ENCODE peak calls at places on chromosomes 11 and 22, in four cellular contexts. C is IMR-90, A is H9, W is H1. B is an unnamed sample.

GRCh38 chr11:119108151-119108856 is 1.2 kb downstream of the C2CD2L start:
- DNase-seq in C (peak), A (peak), W (peak), B (peak)

GRCh38 chr22:50304528-50305392 is 2.7 kb downstream of the PLXNB2 start:
- DNase-seq in C (no peak), A (no peak), W (no peak), B (no peak)

GRCh38 chr22:29840498-29840897 is 2.4 kb upstream of the ASCC2 start:
- DNase-seq in C (no peak), A (no peak), W (no peak), B (peak)

GRCh38 chr11:59184876-59185275 is 12.9 kb downstream of the DTX4 start:
- DNase-seq in C (no peak), A (no peak), W (no peak), B (no peak)

GRCh38 chr11:9601041-9601875 is 27.8 kb downstream of the WEE1 start:
- DNase-seq in C (peak), A (peak), W (peak), B (peak)

GRCh38 chr11:134711563-134711962 is 299.5 kb upstream of the B3GAT1 start:
- DNase-seq in C (no peak), A (no peak), W (no peak), B (no peak)

GRCh38 chr11:13110929-13111812 is 102.1 kb downstream of the RASSF10 start:
- DNase-seq in C (peak), A (no peak), W (no peak), B (peak)

GRCh38 chr22:36922097-36922608 is 8.7 kb downstream of the CSF2RB start:
- DNase-seq in C (no peak), A (peak), W (no peak), B (peak)

GRCh38 chr22:46061124-46061410 is 84.1 kb upstream of the WNT7B start:
- DNase-seq in C (no peak), A (no peak), W (no peak), B (no peak)

GRCh38 chr22:19811811-19812771 is 42.6 kb downstream of the GNB1L start:
- DNase-seq in C (no peak), A (no peak), W (peak), B (no peak)

GRCh38 chr11:280762-281485 is 2.7 kb downstream of the NLRP6 start:
- DNase-seq in C (no peak), A (no peak), W (peak), B (no peak)

GRCh38 chr11:32081129-32081641 is 9.7 kb upstream of the RCN1 start:
- DNase-seq in C (peak), A (no peak), W (no peak), B (no peak)

GRCh38 chr11:111631034-111631665 is 28.9 kb downstream of the SIK2 start:
- DNase-seq in C (peak), A (no peak), W (no peak), B (no peak)

GRCh38 chr11:34749666-34750659 is 129.1 kb downstream of the EHF start:
- DNase-seq in C (peak), A (no peak), W (no peak), B (no peak)

GRCh38 chr22:49925525-49926128 is 7.2 kb downstream of the CRELD2 start:
- DNase-seq in C (no peak), A (no peak), W (no peak), B (no peak)

GRCh38 chr22:41822289-41823057 is 10.4 kb upstream of the SREBF2 start:
- DNase-seq in C (peak), A (no peak), W (no peak), B (peak)

GRCh38 chr22:44628856-44629255 is 73.1 kb upstream of the PRR5 start:
- DNase-seq in C (no peak), A (no peak), W (no peak), B (no peak)

GRCh38 chr11:84089072-84090057 is 803.2 kb upstream of the CCDC90B start:
- DNase-seq in C (no peak), A (no peak), W (no peak), B (no peak)

GRCh38 chr11:47332791-47333525 is 19.5 kb downstream of the MYBPC3 start:
- DNase-seq in C (no peak), A (no peak), W (no peak), B (no peak)

GRCh38 chr11:23539556-23539955 is 679.3 kb upstream of the CCDC179 start:
- DNase-seq in C (no peak), A (no peak), W (no peak), B (no peak)

GRCh38 chr11:46075168-46075567 is 46.1 kb downstream of the PHF21A start:
- DNase-seq in C (peak), A (no peak), W (no peak), B (peak)

GRCh38 chr11:87871071-87871470 is 304.2 kb downstream of the RAB38 start:
- DNase-seq in C (no peak), A (no peak), W (no peak), B (peak)

GRCh38 chr11:61141601-61142028 is 19.6 kb downstream of the VPS37C start:
- DNase-seq in C (no peak), A (no peak), W (no peak), B (no peak)

GRCh38 chr22:37014415-37014806 is 4.8 kb downstream of the TST start:
- DNase-seq in C (no peak), A (no peak), W (no peak), B (no peak)

GRCh38 chr11:20634044-20634443 is 34.6 kb downstream of the SLC6A5 start:
- DNase-seq in C (no peak), A (peak), W (no peak), B (peak)

GRCh38 chr11:124310746-124311145 is 3.0 kb downstream of the OR8D1 start:
- DNase-seq in C (peak), A (no peak), W (no peak), B (no peak)

GRCh38 chr11:133930767-133931448 is 25.9 kb downstream of the IGSF9B start:
- DNase-seq in C (no peak), A (peak), W (peak), B (no peak)

GRCh38 chr22:44276706-44277403 is 35.9 kb downstream of the SHISAL1 start:
- DNase-seq in C (no peak), A (no peak), W (no peak), B (no peak)

GRCh38 chr11:111283945-111284481 is 14.3 kb upstream of the POU2AF3 start:
- DNase-seq in C (peak), A (peak), W (no peak), B (no peak)

GRCh38 chr11:102341844-102342318 is 5.1 kb upstream of the BIRC2 start:
- DNase-seq in C (peak), A (peak), W (peak), B (peak)

DNA sequence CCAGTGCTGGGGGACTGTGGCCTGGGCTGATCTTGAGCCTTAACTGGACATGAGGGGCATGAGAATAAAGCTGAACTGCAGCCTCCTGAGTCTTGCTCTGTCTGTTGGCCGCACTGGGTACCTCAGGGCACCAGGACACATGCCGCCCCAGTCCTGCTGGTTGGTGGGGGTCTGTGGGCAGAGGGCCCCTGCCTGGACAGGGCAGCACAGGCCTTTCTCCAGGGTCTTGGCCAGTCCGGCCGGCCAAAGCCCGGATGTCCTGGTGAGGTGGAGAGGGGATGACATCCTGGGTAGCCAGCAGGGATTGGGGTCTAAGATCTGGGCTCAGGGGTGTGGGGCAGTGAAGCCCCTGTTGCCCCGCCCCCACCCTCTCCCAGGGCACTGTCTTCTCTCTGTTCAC is 1.5 kb upstream of the RPS6KA4 start:
- DNase-seq in C (no peak), A (no peak), W (no peak), B (no peak)
- H2BK120ac ChIP-seq in C (peak), A (no peak), W (no peak), B (no peak)

GRCh38 chr11:7905549-7905948 is 25.5 kb downstream of the OR10A6 start:
- DNase-seq in C (no peak), A (no peak), W (no peak), B (no peak)
- H4K5ac ChIP-seq in C (peak), A (peak), W (no peak), B (peak)

GRCh38 chr22:22099194-22099486 is 116.6 kb upstream of the TOP3B start:
- DNase-seq in C (no peak), A (no peak), W (no peak), B (no peak)

GRCh38 chr22:22094921-22095320 is 112.3 kb upstream of the TOP3B start:
- DNase-seq in C (peak), A (no peak), W (no peak), B (no peak)

GRCh38 chr22:22097727-22098228 is 115.2 kb upstream of the TOP3B start:
- DNase-seq in C (no peak), A (no peak), W (no peak), B (no peak)

GRCh38 chr22:22099833-22100812 is 117.5 kb upstream of the TOP3B start:
- DNase-seq in C (peak), A (peak), W (no peak), B (peak)

DNA sequence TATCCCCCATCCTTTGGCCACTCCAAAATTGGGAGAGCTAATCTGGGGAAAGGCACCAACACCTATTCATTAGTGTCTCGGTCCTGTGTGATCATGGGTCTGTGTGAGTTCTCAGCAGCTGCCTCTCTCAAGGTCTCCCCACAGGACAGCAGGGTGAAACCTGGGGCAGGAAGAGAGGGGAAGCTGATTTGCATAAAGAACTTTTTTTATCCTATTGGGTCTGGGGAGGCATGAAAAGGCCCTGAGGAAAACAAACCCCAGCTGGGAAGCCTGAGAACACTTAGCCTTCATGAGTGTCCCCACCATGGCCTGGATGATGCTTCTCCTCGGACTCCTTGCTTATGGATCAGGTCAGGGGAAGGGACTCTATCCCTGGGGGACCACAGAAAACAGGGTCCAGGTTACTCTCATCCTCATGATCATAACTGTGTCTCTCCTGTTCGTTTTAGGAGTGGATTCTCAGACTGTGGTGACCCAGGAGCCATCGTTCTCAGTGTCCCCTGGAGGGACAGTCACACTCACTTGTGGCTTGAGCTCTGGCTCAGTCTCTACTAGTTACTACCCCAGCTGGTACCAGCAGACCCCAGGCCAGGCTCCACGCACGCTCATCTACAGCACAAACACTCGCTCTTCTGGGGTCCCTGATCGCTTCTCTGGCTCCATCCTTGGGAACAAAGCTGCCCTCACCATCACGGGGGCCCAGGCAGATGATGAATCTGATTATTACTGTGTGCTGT is 116.0 kb upstream of the TOP3B start:
- DNase-seq in C (no peak), A (no peak), W (no peak), B (no peak)
- H2BK120ac ChIP-seq in C (peak), A (no peak), W (no peak), B (no peak)

GRCh38 chr11:108500169-108500568 is 2.0 kb upstream of the POGLUT3 start:
- DNase-seq in C (no peak), A (no peak), W (no peak), B (no peak)
- H4K5ac ChIP-seq in C (no peak), A (no peak), W (no peak), B (no peak)

GRCh38 chr11:62645934-62646824 is at the start of gene GANAB:
- DNase-seq in C (peak), A (peak), W (peak), B (peak)
- H2BK120ac ChIP-seq in C (peak), A (no peak), W (no peak), B (peak)

DNA sequence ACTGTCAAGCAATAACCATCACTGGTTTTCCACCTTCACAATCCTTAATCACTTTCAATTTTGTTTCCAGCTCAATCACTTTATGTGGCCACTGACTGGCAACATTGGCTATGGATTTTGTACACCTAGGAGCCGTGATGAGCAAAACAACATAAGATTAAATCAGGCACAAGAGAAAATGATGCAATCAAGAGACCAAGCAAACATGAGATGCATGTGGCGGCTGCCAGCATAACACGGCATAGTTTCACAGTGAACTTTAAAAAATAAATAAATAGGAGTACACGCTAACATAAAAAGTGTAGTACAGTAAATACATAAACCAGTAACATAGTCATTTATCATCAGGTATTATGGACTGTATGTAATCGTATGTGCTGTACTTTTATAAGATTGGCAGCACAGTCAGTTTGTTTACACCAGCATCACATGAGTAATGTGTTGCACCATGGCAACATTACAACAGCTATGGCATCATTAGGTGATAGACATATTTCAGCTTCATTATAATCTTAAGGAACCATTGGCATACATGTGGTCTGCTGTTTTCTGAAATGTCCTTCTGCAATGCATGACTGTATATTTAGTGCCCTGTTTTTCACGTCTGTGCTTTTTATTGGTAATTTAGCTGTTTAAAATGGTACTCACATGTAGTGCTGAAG is 83.3 kb upstream of the PRDM11 start:
- DNase-seq in C (no peak), A (no peak), W (no peak), B (no peak)
- H4K5ac ChIP-seq in C (no peak), A (no peak), W (no peak), B (no peak)